ENCODE peak calls at places on chromosomes 11 and 22, in four cellular contexts. U is NCI-H1930; O is SW 1271; V is naive thymus-derived CD8-positive, alpha-beta T cell. A is an unnamed sample.

GRCh38 chr11:131470526-131470925 is 100.1 kb downstream of the NTM start:
- DNase-seq in O (no peak), U (no peak), V (no peak), A (no peak)

GRCh38 chr22:48338793-48339705 is 1488.6 kb downstream of the BRD1 start:
- DNase-seq in U (no peak), V (peak; percentile 48), O (no peak), A (no peak)

GRCh38 chr11:45354976-45355705 is 69.0 kb upstream of the SYT13 start:
- DNase-seq in U (peak; percentile 91), V (peak; percentile 94), O (no peak), A (peak; percentile 79)

GRCh38 chr11:60950024-60950423 is 2.0 kb downstream of the SLC15A3 start:
- DNase-seq in O (no peak), V (no peak), U (no peak), A (no peak)

GRCh38 chr11:2209370-2209801 is 37.8 kb upstream of the TH start:
- DNase-seq in O (no peak), U (no peak), V (peak; percentile 43), A (no peak)

GRCh38 chr11:65295001-65295400 is 19.7 kb upstream of the CDC42EP2 start:
- DNase-seq in O (no peak), V (no peak), U (no peak), A (no peak)

GRCh38 chr11:64430570-64430969 is 71.6 kb downstream of the RPS6KA4 start:
- DNase-seq in O (no peak), U (no peak), V (no peak), A (no peak)

GRCh38 chr11:35803115-35803514 is 140.5 kb downstream of the TRIM44 start:
- DNase-seq in O (no peak), U (no peak), V (no peak), A (no peak)

GRCh38 chr11:108895579-108896480 is 231.0 kb downstream of the DDX10 start:
- DNase-seq in V (no peak), U (no peak), O (peak; percentile 60), A (no peak)

GRCh38 chr11:117606211-117606610 is 190.8 kb downstream of the DSCAML1 start:
- DNase-seq in O (no peak), U (no peak), V (no peak), A (no peak)

GRCh38 chr22:48824673-48825651 is 1002.7 kb downstream of the BRD1 start:
- DNase-seq in U (no peak), V (no peak), O (no peak), A (no peak)

GRCh38 chr11:832529-833113 is at the start of gene CD151:
- DNase-seq in U (peak; percentile 66), V (no peak), O (no peak), A (peak; percentile 25)

GRCh38 chr11:127445476-127445875 is 444.9 kb upstream of the KIRREL3 start:
- DNase-seq in U (no peak), V (no peak), O (no peak), A (no peak)

GRCh38 chr22:44199866-44200265 is 19.1 kb downstream of the PARVG start:
- DNase-seq in V (peak; percentile 59), O (no peak), U (no peak), A (no peak)

GRCh38 chr22:46538816-46539163 is 1.4 kb upstream of the CELSR1 start:
- DNase-seq in V (no peak), U (no peak), O (no peak), A (no peak)

GRCh38 chr11:2481253-2481652 is 36.4 kb downstream of the KCNQ1 start:
- DNase-seq in O (no peak), V (no peak), U (no peak), A (no peak)

GRCh38 chr11:27040302-27041115 is at the start of gene BBOX1:
- DNase-seq in V (no peak), U (no peak), O (no peak), A (no peak)

GRCh38 chr11:99370557-99371200 is 349.9 kb downstream of the CNTN5 start:
- DNase-seq in O (no peak), U (peak; percentile 20), V (no peak), A (no peak)

GRCh38 chr22:22396741-22397291 is 111.7 kb downstream of the ZNF280B start:
- DNase-seq in O (no peak), V (no peak), U (no peak), A (no peak)

GRCh38 chr11:121091492-121092179 is 9.4 kb upstream of the TECTA start:
- DNase-seq in V (no peak), O (no peak), U (no peak), A (no peak)

GRCh38 chr11:6681949-6682348 is 1.2 kb downstream of the MRPL17 start:
- DNase-seq in U (no peak), V (no peak), O (no peak), A (no peak)

GRCh38 chr11:115623021-115623451 is 118.8 kb upstream of the CADM1 start:
- DNase-seq in U (no peak), O (no peak), V (no peak), A (no peak)

GRCh38 chr22:44623771-44624510 is 78.1 kb upstream of the PRR5 start:
- DNase-seq in O (no peak), V (no peak), U (peak; percentile 10), A (no peak)

GRCh38 chr22:29093980-29094379 is 21.1 kb downstream of the KREMEN1 start:
- DNase-seq in U (no peak), O (no peak), V (no peak), A (no peak)

GRCh38 chr11:112885744-112886706 is 75.2 kb upstream of the NCAM1 start:
- DNase-seq in U (peak; percentile 25), O (no peak), V (no peak), A (no peak)

GRCh38 chr11:20668844-20669832 is at the start of gene NELL1:
- DNase-seq in V (no peak), U (peak; percentile 53), O (no peak), A (no peak)

GRCh38 chr11:587978-588380 is 11.7 kb downstream of the PHRF1 start:
- DNase-seq in U (no peak), O (no peak), V (peak; percentile 88), A (peak; percentile 44)

GRCh38 chr11:134560566-134561347 is 148.7 kb upstream of the B3GAT1 start:
- DNase-seq in O (no peak), V (no peak), U (no peak), A (no peak)

GRCh38 chr11:612201-612960 is 3.4 kb downstream of the IRF7 start:
- DNase-seq in V (no peak), U (no peak), O (no peak), A (no peak)

GRCh38 chr11:17683378-17684161 is 35.8 kb upstream of the MYOD1 start:
- DNase-seq in O (no peak), V (no peak), U (no peak), A (no peak)

GRCh38 chr11:83957038-83957900 is 671.1 kb upstream of the CCDC90B start:
- DNase-seq in V (no peak), O (no peak), U (no peak), A (no peak)

GRCh38 chr11:57162179-57162898 is 19.4 kb upstream of the LRRC55 start:
- DNase-seq in U (no peak), V (no peak), O (no peak), A (no peak)

GRCh38 chr11:86182976-86183584 is 61.5 kb upstream of the EED start:
- DNase-seq in U (no peak), O (no peak), V (no peak), A (no peak)

GRCh38 chr11:36065436-36065835 is 121.6 kb downstream of the LDLRAD3 start:
- DNase-seq in U (no peak), V (no peak), O (no peak), A (no peak)

GRCh38 chr22:48320671-48321515 is 1506.8 kb downstream of the BRD1 start:
- DNase-seq in O (no peak), V (peak; percentile 63), U (no peak), A (no peak)

A was measured in effector CD8-positive, alpha-beta T cell.